ENCODE peak calls at places on chromosomes 2 and 18, in ten cellular contexts. J, L, V, G, P, M, W, H, X and C are unnamed samples.

GRCh38 chr2:34656632-34657031 is 1057.5 kb upstream of the FAM98A start:
- DNase-seq in J (no peak), L (no peak), V (no peak), G (no peak), P (no peak), M (no peak), W (no peak), H (no peak), X (no peak), C (no peak)

GRCh38 chr2:26182887-26183630 is 10.2 kb downstream of the GAREM2 start:
- DNase-seq in J (no peak), L (no peak), V (no peak), G (no peak), P (no peak), M (no peak), W (no peak), H (no peak), X (no peak), C (no peak)

GRCh38 chr18:1806884-1807615 is 764.3 kb downstream of the METTL4 start:
- DNase-seq in J (no peak), L (no peak), V (no peak), G (no peak), P (no peak), M (no peak), W (no peak), H (no peak), X (no peak), C (no peak)

GRCh38 chr18:35371412-35372195 is 5.5 kb downstream of the ZNF396 start:
- DNase-seq in J (no peak), L (no peak), V (no peak), G (no peak), P (no peak), M (no peak), W (no peak), H (no peak), X (no peak), C (no peak)

GRCh38 chr18:49845629-49846252 is 32.4 kb upstream of the ACAA2 start:
- DNase-seq in J (no peak), L (no peak), V (no peak), G (no peak), P (no peak), M (no peak), W (no peak), H (no peak), X (no peak), C (no peak)

GRCh38 chr18:51890762-51891161 is 449.2 kb upstream of the DCC start:
- DNase-seq in J (no peak), L (no peak), V (no peak), G (no peak), P (no peak), M (no peak), W (no peak), H (no peak), X (no peak), C (no peak)

GRCh38 chr2:27792759-27793158 is 21.2 kb downstream of the MRPL33 start:
- DNase-seq in J (no peak), L (no peak), V (no peak), G (no peak), P (no peak), M (no peak), W (no peak), H (no peak), X (no peak), C (no peak)

GRCh38 chr18:63949068-63949737 is at the start of gene HMSD:
- DNase-seq in J (peak; percentile 46), L (peak; percentile 88), V (no peak), G (no peak), P (peak; percentile 58), M (peak; percentile 43), W (peak; percentile 24), H (peak; percentile 15), X (peak; percentile 83), C (no peak)

GRCh38 chr2:112483821-112484220 is 1.9 kb downstream of the TTL start:
- DNase-seq in J (no peak), L (no peak), V (no peak), G (no peak), P (no peak), M (no peak), W (no peak), H (no peak), X (no peak), C (no peak)

GRCh38 chr2:85902496-85902895 is 13.7 kb upstream of the ST3GAL5 start:
- DNase-seq in J (no peak), L (no peak), V (no peak), G (no peak), P (no peak), M (no peak), W (no peak), H (no peak), X (no peak), C (no peak)

DNA sequence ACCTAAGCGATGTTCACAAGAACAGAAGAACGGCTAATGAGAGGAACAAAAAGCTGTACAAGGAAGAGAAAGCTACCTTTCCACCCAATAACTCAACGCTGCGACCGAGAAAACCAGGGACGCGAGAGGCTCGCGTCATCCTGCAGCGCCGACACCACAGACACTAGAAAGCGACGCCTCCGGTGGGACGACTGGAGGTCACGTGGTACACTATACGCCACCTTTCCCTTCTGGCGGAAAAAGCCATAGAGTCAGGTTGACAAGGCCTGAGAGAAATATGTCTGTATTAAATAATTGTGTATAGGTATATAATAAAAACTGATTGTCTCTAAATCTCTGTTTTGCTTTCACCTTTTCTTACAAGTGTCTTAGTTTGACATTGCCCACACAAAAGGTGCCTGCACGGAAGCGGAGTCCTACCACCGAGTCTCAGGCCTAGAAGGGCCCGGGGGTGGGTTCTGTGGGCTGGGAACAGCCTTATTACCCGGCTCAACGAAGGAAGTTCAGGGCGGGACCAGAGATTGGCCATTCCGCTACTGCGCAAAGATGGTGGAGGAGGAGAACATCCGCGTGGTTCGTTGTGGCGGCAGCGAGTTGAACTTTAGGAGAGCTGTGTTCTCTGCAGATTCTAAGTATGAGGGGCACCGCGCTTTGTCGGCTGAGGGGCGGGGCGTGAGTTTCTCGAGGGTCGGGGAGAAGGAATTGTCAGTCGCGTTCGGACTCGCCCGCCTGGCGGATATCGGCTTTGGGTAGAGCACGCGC is at the start of gene WDR75:
- DNase-seq in J (peak; percentile 50), L (peak; percentile 97), V (peak; percentile 95), G (peak; percentile 95), P (peak; percentile 53), M (peak; percentile 90), W (peak; percentile 92), H (peak; percentile 83), X (peak; percentile 90), C (peak; percentile 71)
- TF ChIP-seq POLR2A in J (peak; percentile 98), L (peak; percentile 37), V (peak; percentile 95), G (peak; percentile 93), P (peak; percentile 98), M (peak; percentile 82), W (peak; percentile 78), H (peak; percentile 80), X (peak; percentile 99), C (peak; percentile 92)

GRCh38 chr2:10581990-10582389 is 107.8 kb downstream of the NOL10 start:
- DNase-seq in J (no peak), L (no peak), V (no peak), G (no peak), P (no peak), M (no peak), W (no peak), H (no peak), X (no peak), C (no peak)

GRCh38 chr2:10579441-10580169 is 110.2 kb downstream of the NOL10 start:
- DNase-seq in J (no peak), L (no peak), V (no peak), G (no peak), P (no peak), M (no peak), W (no peak), H (no peak), X (no peak), C (no peak)

GRCh38 chr2:10580991-10581390 is 108.8 kb downstream of the NOL10 start:
- DNase-seq in J (no peak), L (no peak), V (no peak), G (no peak), P (no peak), M (no peak), W (no peak), H (no peak), X (no peak), C (no peak)

GRCh38 chr2:10576456-10576855 is 113.3 kb downstream of the NOL10 start:
- DNase-seq in J (no peak), L (no peak), V (no peak), G (no peak), P (no peak), M (no peak), W (no peak), H (no peak), X (no peak), C (no peak)

GRCh38 chr2:10580170-10580539 is 109.6 kb downstream of the NOL10 start:
- DNase-seq in J (no peak), L (no peak), V (no peak), G (no peak), P (no peak), M (no peak), W (no peak), H (no peak), X (no peak), C (no peak)
- TF ChIP-seq POLR2A in J (no peak), L (no peak), V (no peak), G (no peak), P (no peak), M (no peak), W (no peak), H (no peak), X (no peak), C (no peak)

DNA sequence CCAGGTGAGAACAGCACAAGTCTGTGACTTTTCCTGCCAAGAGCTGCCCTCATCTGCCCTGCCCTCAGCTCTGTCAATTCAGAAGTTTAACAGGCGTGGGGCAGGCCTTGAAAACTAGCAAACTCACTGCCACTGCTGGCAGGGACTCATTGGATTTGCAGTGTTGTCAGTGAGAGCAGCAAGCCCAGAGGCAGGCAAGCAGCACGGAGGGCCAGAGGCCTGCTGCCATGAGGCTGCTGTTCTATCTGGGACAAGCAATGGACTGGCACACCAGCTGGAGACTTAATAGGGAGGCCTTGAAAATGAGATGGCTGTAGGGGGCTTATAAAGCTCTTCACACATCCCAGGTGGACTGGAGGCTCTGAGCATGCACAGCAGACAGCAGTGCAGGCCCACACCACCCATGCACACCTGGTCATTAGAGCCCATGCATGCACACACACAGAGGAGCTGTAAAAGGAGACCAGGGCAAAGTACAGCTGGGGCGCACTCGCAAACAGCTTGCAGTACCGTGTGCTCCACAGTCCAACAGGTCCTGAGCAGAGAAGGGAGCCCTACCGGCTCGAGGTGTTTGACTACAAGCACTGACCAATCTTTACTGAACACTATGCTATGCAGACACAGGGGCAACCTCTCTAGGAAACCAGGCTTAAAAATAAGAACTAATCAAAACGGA is 28.7 kb downstream of the MGAT4A start:
- DNase-seq in J (no peak), L (no peak), V (peak; percentile 91), G (no peak), P (no peak), M (no peak), W (no peak), H (no peak), X (no peak), C (no peak)
- TF ChIP-seq POLR2A in J (no peak), L (no peak), V (peak; percentile 82), G (no peak), P (no peak), M (no peak), W (no peak), H (no peak), X (no peak), C (no peak)

DNA sequence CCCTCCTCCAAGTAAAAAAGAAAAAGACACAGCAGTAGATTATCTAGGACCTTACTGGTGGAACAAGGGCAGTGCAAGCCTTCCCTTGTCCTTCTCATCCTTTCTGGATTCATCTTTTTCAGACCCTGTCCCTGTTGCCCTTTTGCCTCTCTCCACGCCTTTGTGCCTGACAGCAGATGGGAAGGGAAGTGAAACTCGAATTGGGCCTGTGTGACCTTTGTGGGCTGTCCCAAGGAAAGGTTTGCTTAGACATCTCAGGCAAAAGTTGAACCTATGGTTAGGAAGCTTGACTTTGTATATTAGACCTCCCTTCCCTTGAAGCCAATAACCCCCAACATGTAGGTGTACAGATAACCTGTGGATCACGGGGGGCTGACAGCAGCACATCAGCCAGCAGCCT is 185.3 kb downstream of the PRKCE start:
- DNase-seq in J (no peak), L (no peak), V (no peak), G (no peak), P (no peak), M (no peak), W (no peak), H (no peak), X (no peak), C (no peak)
- TF ChIP-seq POLR2A in J (no peak), L (no peak), V (no peak), G (no peak), P (no peak), M (no peak), W (no peak), H (no peak), X (no peak), C (no peak)